ENCODE peak calls at places on chromosomes 2 and 18, in six cellular contexts. One of them, this sample, is unnamed.

GRCh38 chr2:26516781-26517180 is 38.9 kb upstream of the OTOF start:
- DNase-seq in WTC11: no peak
- DNase-seq in H1: no peak
- DNase-seq in HepG2: no peak
- DNase-seq in K562: no peak
- DNase-seq in endothelial cell of umbilical vein: no peak
- DNase-seq in this sample: no peak

GRCh38 chr18:29883114-29883513 is 1159.4 kb downstream of the DSC3 start:
- DNase-seq in WTC11: no peak
- DNase-seq in H1: no peak
- DNase-seq in HepG2: no peak
- DNase-seq in K562: no peak
- DNase-seq in endothelial cell of umbilical vein: no peak
- DNase-seq in this sample: no peak

GRCh38 chr2:207394812-207395534 is 134.8 kb upstream of the CREB1 start:
- DNase-seq in WTC11: no peak
- DNase-seq in H1: no peak
- DNase-seq in HepG2: no peak
- DNase-seq in K562: peak
- DNase-seq in endothelial cell of umbilical vein: peak
- DNase-seq in this sample: peak

GRCh38 chr2:28624798-28625701 is 126.6 kb upstream of the PPP1CB start:
- DNase-seq in WTC11: no peak
- DNase-seq in H1: peak
- DNase-seq in HepG2: peak
- DNase-seq in K562: no peak
- DNase-seq in endothelial cell of umbilical vein: no peak
- DNase-seq in this sample: no peak

GRCh38 chr2:210199186-210199765 is 26.0 kb downstream of the ACADL start:
- DNase-seq in WTC11: no peak
- DNase-seq in H1: no peak
- DNase-seq in HepG2: peak
- DNase-seq in K562: peak
- DNase-seq in endothelial cell of umbilical vein: peak
- DNase-seq in this sample: no peak

GRCh38 chr2:239890347-239890746 is 134.8 kb downstream of the NDUFA10 start:
- DNase-seq in WTC11: no peak
- DNase-seq in H1: no peak
- DNase-seq in HepG2: no peak
- DNase-seq in K562: no peak
- DNase-seq in endothelial cell of umbilical vein: no peak
- DNase-seq in this sample: no peak

GRCh38 chr2:46387886-46388515 is 90.8 kb downstream of the EPAS1 start:
- DNase-seq in WTC11: no peak
- DNase-seq in H1: no peak
- DNase-seq in HepG2: peak
- DNase-seq in K562: no peak
- DNase-seq in endothelial cell of umbilical vein: no peak
- DNase-seq in this sample: no peak

GRCh38 chr2:37324786-37325624 is at the start of gene PRKD3:
- DNase-seq in WTC11: no peak
- DNase-seq in H1: peak
- DNase-seq in HepG2: peak
- DNase-seq in K562: peak
- DNase-seq in endothelial cell of umbilical vein: peak
- DNase-seq in this sample: peak

GRCh38 chr2:25567406-25567805 is 106.0 kb downstream of the DTNB start:
- DNase-seq in WTC11: no peak
- DNase-seq in H1: no peak
- DNase-seq in HepG2: peak
- DNase-seq in K562: peak
- DNase-seq in endothelial cell of umbilical vein: peak
- DNase-seq in this sample: peak

GRCh38 chr2:138107288-138107687 is 143.0 kb downstream of the HNMT start:
- DNase-seq in WTC11: no peak
- DNase-seq in H1: no peak
- DNase-seq in HepG2: peak
- DNase-seq in K562: no peak
- DNase-seq in endothelial cell of umbilical vein: peak
- DNase-seq in this sample: no peak

GRCh38 chr2:227143895-227144294 is 20.1 kb downstream of the COL4A4 start:
- DNase-seq in WTC11: no peak
- DNase-seq in H1: no peak
- DNase-seq in HepG2: no peak
- DNase-seq in K562: no peak
- DNase-seq in endothelial cell of umbilical vein: no peak
- DNase-seq in this sample: no peak

GRCh38 chr2:12507295-12507694 is 209.4 kb upstream of the TRIB2 start:
- DNase-seq in WTC11: no peak
- DNase-seq in H1: no peak
- DNase-seq in HepG2: no peak
- DNase-seq in K562: no peak
- DNase-seq in endothelial cell of umbilical vein: no peak
- DNase-seq in this sample: no peak

GRCh38 chr2:12549641-12550040 is 167.1 kb upstream of the TRIB2 start:
- DNase-seq in WTC11: no peak
- DNase-seq in H1: no peak
- DNase-seq in HepG2: no peak
- DNase-seq in K562: no peak
- DNase-seq in endothelial cell of umbilical vein: no peak
- DNase-seq in this sample: no peak

GRCh38 chr2:22037274-22037673 is 913.5 kb downstream of the TDRD15 start:
- DNase-seq in WTC11: no peak
- DNase-seq in H1: no peak
- DNase-seq in HepG2: no peak
- DNase-seq in K562: no peak
- DNase-seq in endothelial cell of umbilical vein: no peak
- DNase-seq in this sample: no peak

GRCh38 chr2:101341901-101342624 is 33.6 kb upstream of the RNF149 start:
- DNase-seq in WTC11: peak
- DNase-seq in H1: peak
- DNase-seq in HepG2: peak
- DNase-seq in K562: peak
- DNase-seq in endothelial cell of umbilical vein: peak
- DNase-seq in this sample: peak

GRCh38 chr18:46677609-46678470 is 20.8 kb upstream of the LOXHD1 start:
- DNase-seq in WTC11: no peak
- DNase-seq in H1: no peak
- DNase-seq in HepG2: no peak
- DNase-seq in K562: no peak
- DNase-seq in endothelial cell of umbilical vein: no peak
- DNase-seq in this sample: no peak

GRCh38 chr2:114068438-114068837 is 178.5 kb downstream of the ACTR3 start:
- DNase-seq in WTC11: peak
- DNase-seq in H1: no peak
- DNase-seq in HepG2: no peak
- DNase-seq in K562: peak
- DNase-seq in endothelial cell of umbilical vein: no peak
- DNase-seq in this sample: no peak

GRCh38 chr18:55587341-55588000 is 521 bp downstream of the TCF4 start:
- DNase-seq in WTC11: peak
- DNase-seq in H1: no peak
- DNase-seq in HepG2: no peak
- DNase-seq in K562: peak
- DNase-seq in endothelial cell of umbilical vein: peak
- DNase-seq in this sample: no peak

GRCh38 chr2:179376881-179377280 is 112.2 kb upstream of the SESTD1 start:
- DNase-seq in WTC11: no peak
- DNase-seq in H1: no peak
- DNase-seq in HepG2: no peak
- DNase-seq in K562: no peak
- DNase-seq in endothelial cell of umbilical vein: no peak
- DNase-seq in this sample: no peak

DNA sequence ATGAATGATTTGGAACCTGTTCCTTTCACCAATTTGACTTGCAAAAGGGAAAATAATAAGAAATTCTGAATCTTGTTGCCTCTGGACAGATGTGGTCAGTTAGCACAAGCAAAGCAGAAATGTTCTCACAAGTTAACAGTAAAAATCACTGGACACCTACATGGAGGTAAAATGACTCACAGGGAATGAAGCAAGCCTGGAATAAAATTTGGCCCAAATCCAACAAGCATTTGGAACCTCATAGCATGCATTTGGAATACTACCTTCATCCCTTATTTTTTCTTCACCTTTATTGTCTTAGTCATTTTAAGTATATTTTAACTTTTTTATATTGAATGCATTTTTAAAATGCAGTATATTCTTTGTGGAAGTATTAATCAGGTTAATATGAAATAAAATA is 602.9 kb downstream of the ARHGAP15 start:
- DNase-seq in WTC11: no peak
- DNase-seq in H1: no peak
- DNase-seq in HepG2: no peak
- DNase-seq in K562: no peak
- DNase-seq in endothelial cell of umbilical vein: no peak
- DNase-seq in this sample: no peak
- TF ChIP-seq JUN in WTC11: no peak
- TF ChIP-seq JUN in H1: no peak
- TF ChIP-seq JUN in HepG2: no peak
- TF ChIP-seq JUN in K562: no peak
- TF ChIP-seq JUN in endothelial cell of umbilical vein: no peak
- TF ChIP-seq JUN in this sample: no peak

DNA sequence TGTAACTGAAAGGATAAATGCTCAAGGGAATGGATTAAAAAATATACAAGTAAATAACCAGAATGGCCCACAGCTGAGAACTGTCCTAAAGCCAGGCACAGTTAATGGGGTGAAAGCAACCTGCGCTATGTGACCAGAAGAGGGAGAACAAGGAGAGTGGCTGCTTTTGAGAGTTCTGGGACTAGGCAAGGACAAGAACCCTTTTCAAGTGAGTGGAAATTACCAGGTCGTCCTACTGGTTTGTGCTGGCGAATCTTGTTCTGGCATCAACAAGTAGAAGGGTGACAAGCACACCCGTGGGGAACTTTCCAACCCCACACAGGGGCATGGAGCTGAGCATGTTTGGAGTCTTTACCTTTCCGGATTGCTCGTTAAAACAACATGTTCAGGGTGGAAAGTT is 82.8 kb downstream of the TMEM17 start:
- DNase-seq in WTC11: no peak
- DNase-seq in H1: no peak
- DNase-seq in HepG2: peak
- DNase-seq in K562: no peak
- DNase-seq in endothelial cell of umbilical vein: no peak
- DNase-seq in this sample: no peak
- TF ChIP-seq JUN in WTC11: no peak
- TF ChIP-seq JUN in H1: no peak
- TF ChIP-seq JUN in HepG2: no peak
- TF ChIP-seq JUN in K562: no peak
- TF ChIP-seq JUN in endothelial cell of umbilical vein: no peak
- TF ChIP-seq JUN in this sample: no peak

GRCh38 chr18:11025270-11025669 is 124.1 kb downstream of the PIEZO2 start:
- DNase-seq in WTC11: no peak
- DNase-seq in H1: no peak
- DNase-seq in HepG2: no peak
- DNase-seq in K562: no peak
- DNase-seq in endothelial cell of umbilical vein: peak
- DNase-seq in this sample: no peak

GRCh38 chr18:11027862-11028261 is 121.5 kb downstream of the PIEZO2 start:
- DNase-seq in WTC11: no peak
- DNase-seq in H1: no peak
- DNase-seq in HepG2: no peak
- DNase-seq in K562: no peak
- DNase-seq in endothelial cell of umbilical vein: peak
- DNase-seq in this sample: no peak

GRCh38 chr18:11029021-11029420 is 120.3 kb downstream of the PIEZO2 start:
- DNase-seq in WTC11: no peak
- DNase-seq in H1: no peak
- DNase-seq in HepG2: no peak
- DNase-seq in K562: no peak
- DNase-seq in endothelial cell of umbilical vein: no peak
- DNase-seq in this sample: no peak

GRCh38 chr18:11021477-11021876 is 127.9 kb downstream of the PIEZO2 start:
- DNase-seq in WTC11: no peak
- DNase-seq in H1: no peak
- DNase-seq in HepG2: no peak
- DNase-seq in K562: no peak
- DNase-seq in endothelial cell of umbilical vein: no peak
- DNase-seq in this sample: no peak

DNA sequence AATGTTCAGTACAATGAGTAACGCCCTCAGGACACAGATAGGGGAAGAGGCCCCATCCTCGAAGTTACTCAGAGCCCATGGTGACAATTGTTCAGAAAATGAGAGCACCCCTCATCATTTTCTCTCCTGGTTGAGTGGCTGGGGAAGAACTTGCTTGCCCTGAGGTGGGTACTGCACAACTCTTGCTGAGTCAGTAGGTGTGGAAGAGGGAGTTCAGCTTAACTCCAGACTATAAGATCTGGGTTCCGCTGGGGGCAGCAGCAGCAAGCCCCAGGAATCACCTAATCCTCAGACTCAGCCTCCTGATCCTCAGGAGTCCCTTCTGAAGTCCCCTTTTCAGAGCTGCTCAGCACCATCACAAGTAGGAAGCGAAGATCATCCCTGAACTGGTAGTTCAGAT is 123.7 kb downstream of the PIEZO2 start:
- DNase-seq in WTC11: no peak
- DNase-seq in H1: no peak
- DNase-seq in HepG2: no peak
- DNase-seq in K562: no peak
- DNase-seq in endothelial cell of umbilical vein: no peak
- DNase-seq in this sample: no peak
- TF ChIP-seq JUN in WTC11: no peak
- TF ChIP-seq JUN in H1: no peak
- TF ChIP-seq JUN in HepG2: no peak
- TF ChIP-seq JUN in K562: no peak
- TF ChIP-seq JUN in endothelial cell of umbilical vein: no peak
- TF ChIP-seq JUN in this sample: no peak

GRCh38 chr2:164917296-164917903 is 37.9 kb downstream of the SLC38A11 start:
- DNase-seq in WTC11: peak
- DNase-seq in H1: no peak
- DNase-seq in HepG2: peak
- DNase-seq in K562: no peak
- DNase-seq in endothelial cell of umbilical vein: peak
- DNase-seq in this sample: peak
- TF ChIP-seq JUN in WTC11: no peak
- TF ChIP-seq JUN in H1: no peak
- TF ChIP-seq JUN in HepG2: no peak
- TF ChIP-seq JUN in K562: no peak
- TF ChIP-seq JUN in endothelial cell of umbilical vein: no peak
- TF ChIP-seq JUN in this sample: no peak

This sample was measured in A549.